ENCODE peak calls at places on chromosomes 3 and 15, in seven cellular contexts. P is hepatocyte, R is HCT116, C is GM23338, K is PC-3, X is GM23248, N is MM.1S. I is an unnamed sample.

GRCh38 chr15:65326109-65326508 is 21.6 kb downstream of the RNU5B-1 start:
- DNase-seq in P (peak), R (no peak), C (peak), K (no peak), X (no peak), N (no peak), I (peak)

GRCh38 chr3:193240850-193241706 is at the start of gene PLAAT1:
- DNase-seq in P (peak), R (no peak), C (peak), K (no peak), X (peak), N (peak), I (peak)

GRCh38 chr3:31377045-31377642 is 155.6 kb upstream of the STT3B start:
- DNase-seq in P (peak), R (peak), C (no peak), K (peak), X (peak), N (no peak), I (no peak)

GRCh38 chr3:190303887-190304286 is 18.4 kb downstream of the CLDN1 start:
- DNase-seq in P (no peak), R (no peak), C (no peak), K (peak), X (peak), N (no peak), I (no peak)

GRCh38 chr15:90095521-90095959 is 6.7 kb downstream of the IDH2 start:
- DNase-seq in P (no peak), R (no peak), C (peak), K (no peak), X (no peak), N (peak), I (no peak)

GRCh38 chr15:72855791-72856190 is 72.2 kb upstream of the ADPGK start:
- DNase-seq in P (no peak), R (no peak), C (no peak), K (no peak), X (no peak), N (no peak), I (no peak)

GRCh38 chr3:151101270-151101954 is 15.9 kb downstream of the MED12L start:
- DNase-seq in P (peak), R (no peak), C (no peak), K (no peak), X (no peak), N (no peak), I (no peak)

GRCh38 chr3:20958161-20958560 is 772.2 kb upstream of the SGO1 start:
- DNase-seq in P (no peak), R (no peak), C (no peak), K (no peak), X (no peak), N (no peak), I (no peak)

GRCh38 chr3:100269410-100270217 is 8.8 kb downstream of the TBC1D23 start:
- DNase-seq in P (no peak), R (peak), C (no peak), K (peak), X (peak), N (no peak), I (no peak)

GRCh38 chr15:23416349-23417276 is 30.4 kb downstream of the GOLGA6L2 start:
- DNase-seq in P (no peak), R (no peak), C (peak), K (no peak), X (no peak), N (peak), I (no peak)

GRCh38 chr3:122084795-122085194 is 29.6 kb downstream of the CD86 start:
- DNase-seq in P (no peak), R (no peak), C (no peak), K (no peak), X (no peak), N (no peak), I (no peak)

GRCh38 chr15:40439461-40440299 is 1.1 kb upstream of the BAHD1 start:
- DNase-seq in P (peak), R (no peak), C (peak), K (peak), X (peak), N (peak), I (peak)

GRCh38 chr15:32642667-32643425 is 1.3 kb downstream of the SCG5 start:
- DNase-seq in P (no peak), R (no peak), C (peak), K (no peak), X (no peak), N (no peak), I (no peak)

GRCh38 chr3:125085166-125085565 is 29.4 kb upstream of the HEG1 start:
- DNase-seq in P (no peak), R (no peak), C (no peak), K (no peak), X (no peak), N (no peak), I (no peak)

GRCh38 chr3:28476194-28476593 is 127.6 kb upstream of the AZI2 start:
- DNase-seq in P (peak), R (peak), C (peak), K (peak), X (peak), N (peak), I (peak)

GRCh38 chr15:70521576-70522322 is 241.6 kb downstream of the UACA start:
- DNase-seq in P (no peak), R (no peak), C (no peak), K (no peak), X (no peak), N (no peak), I (no peak)

GRCh38 chr15:98394546-98394945 is 253.8 kb upstream of the IGF1R start:
- DNase-seq in P (no peak), R (no peak), C (peak), K (no peak), X (no peak), N (no peak), I (no peak)

GRCh38 chr15:58396181-58396580 is 35.6 kb upstream of the LIPC start:
- DNase-seq in P (peak), R (no peak), C (no peak), K (peak), X (peak), N (no peak), I (no peak)

GRCh38 chr3:129575987-129576364 is 30.5 kb downstream of the PLXND1 start:
- DNase-seq in P (no peak), R (no peak), C (peak), K (no peak), X (no peak), N (peak), I (peak)

GRCh38 chr3:46564190-46565112 is 1.7 kb downstream of the LRRC2 start:
- DNase-seq in P (no peak), R (no peak), C (no peak), K (no peak), X (peak), N (no peak), I (no peak)

GRCh38 chr15:31035610-31036009 is 44.2 kb upstream of the MTMR10 start:
- DNase-seq in P (no peak), R (no peak), C (no peak), K (no peak), X (no peak), N (no peak), I (no peak)

GRCh38 chr3:12253944-12254343 is 34.9 kb upstream of the PPARG start:
- DNase-seq in P (no peak), R (no peak), C (no peak), K (no peak), X (no peak), N (no peak), I (no peak)

GRCh38 chr3:110550511-110550910 is 521.1 kb upstream of the NECTIN3 start:
- DNase-seq in P (no peak), R (no peak), C (no peak), K (no peak), X (no peak), N (no peak), I (no peak)

GRCh38 chr3:112090899-112091586 is 4.9 kb downstream of the C3orf52 start:
- DNase-seq in P (peak), R (no peak), C (no peak), K (peak), X (no peak), N (peak), I (no peak)

GRCh38 chr3:184241447-184242296 is 7.1 kb downstream of the ALG3 start:
- DNase-seq in P (peak), R (no peak), C (peak), K (no peak), X (peak), N (no peak), I (no peak)

GRCh38 chr15:47715856-47716445 is 1.4 kb upstream of the SEMA6D start:
- DNase-seq in P (no peak), R (no peak), C (no peak), K (no peak), X (peak), N (no peak), I (peak)

GRCh38 chr3:129313983-129314756 is 35.5 kb downstream of the HMCES start:
- DNase-seq in P (no peak), R (no peak), C (peak), K (peak), X (peak), N (peak), I (peak)

GRCh38 chr3:28252016-28252415 is 10.6 kb downstream of the CMC1 start:
- DNase-seq in P (no peak), R (no peak), C (no peak), K (no peak), X (no peak), N (no peak), I (no peak)

GRCh38 chr3:123725652-123726400 is 141.0 kb upstream of the HACD2 start:
- DNase-seq in P (no peak), R (no peak), C (peak), K (no peak), X (no peak), N (no peak), I (no peak)
- TF ChIP-seq EZH2phosphoT487 in P (no peak), R (no peak), C (no peak), K (no peak), X (no peak), N (no peak), I (no peak)

DNA sequence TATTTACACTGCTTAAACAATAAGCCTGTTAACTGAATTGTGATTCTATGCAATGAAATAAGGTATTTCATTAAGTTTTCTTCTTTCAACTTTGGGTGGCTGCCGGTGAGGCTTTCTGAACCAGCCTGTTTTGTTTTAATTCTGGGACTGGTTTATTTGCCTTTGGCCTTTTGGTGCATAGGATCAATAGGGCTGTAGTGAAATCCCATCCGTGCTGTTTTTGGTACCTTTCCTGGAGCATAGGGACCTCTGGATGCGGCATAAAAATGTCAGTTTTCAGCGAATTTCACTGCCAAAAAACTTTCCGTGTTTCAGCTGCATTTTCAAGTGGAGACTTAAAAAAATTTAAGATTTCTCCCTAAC is 514 bp downstream of the PLS1 start:
- DNase-seq in P (no peak), R (no peak), C (no peak), K (no peak), X (no peak), N (no peak), I (no peak)
- H3K27ac ChIP-seq in P (peak), R (peak), C (no peak), K (no peak), X (no peak), N (no peak), I (no peak)

DNA sequence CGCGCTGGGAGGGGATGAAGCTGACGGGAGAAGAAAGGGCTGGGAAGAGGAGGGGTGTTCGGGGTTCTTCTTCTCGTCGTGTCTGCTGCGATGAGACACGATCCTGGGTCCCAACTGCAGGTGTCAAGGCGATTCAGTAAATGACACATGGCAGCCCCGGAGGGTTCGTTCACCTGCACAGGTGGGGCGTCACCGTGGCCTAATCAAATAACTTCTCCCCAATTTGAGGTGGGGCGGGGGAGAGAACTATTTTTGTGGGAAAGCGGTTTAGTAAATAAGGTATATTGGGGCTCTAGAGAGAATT is 561 bp upstream of the FAM81A start:
- DNase-seq in P (no peak), R (no peak), C (peak), K (no peak), X (no peak), N (no peak), I (no peak)
- TF ChIP-seq EZH2 in P (no peak), R (no peak), C (no peak), K (no peak), X (no peak), N (no peak), I (peak)

GRCh38 chr3:89571298-89571697 is 463.9 kb downstream of the EPHA3 start:
- DNase-seq in P (no peak), R (no peak), C (no peak), K (no peak), X (no peak), N (no peak), I (no peak)
- TF ChIP-seq EZH2phosphoT487 in P (no peak), R (no peak), C (no peak), K (no peak), X (no peak), N (no peak), I (no peak)

GRCh38 chr3:172086071-172086470 is 46.7 kb downstream of the FNDC3B start:
- DNase-seq in P (no peak), R (no peak), C (no peak), K (no peak), X (no peak), N (no peak), I (no peak)
- H3K27ac ChIP-seq in P (peak), R (no peak), C (no peak), K (no peak), X (peak), N (peak), I (no peak)

DNA sequence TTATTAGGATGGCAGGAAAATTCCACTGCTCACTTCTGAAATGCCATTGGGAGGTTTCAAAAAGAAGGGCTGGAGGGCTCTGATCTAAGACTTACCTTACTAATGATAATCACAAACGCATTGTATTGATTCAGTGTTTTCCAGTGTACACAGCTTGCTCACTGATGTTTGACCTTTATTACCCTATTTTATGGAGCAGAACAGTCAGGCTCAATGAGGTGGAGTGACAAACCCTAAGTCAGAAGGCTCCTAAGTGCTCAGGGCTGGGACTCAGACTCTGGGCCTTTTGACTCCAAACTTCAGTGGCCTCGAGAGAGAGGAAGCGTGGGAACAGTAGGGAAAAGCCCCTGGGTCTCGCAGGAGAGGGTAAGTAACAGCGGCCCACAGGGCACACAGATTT is 20.3 kb upstream of the RAD18 start:
- DNase-seq in P (no peak), R (no peak), C (no peak), K (peak), X (no peak), N (no peak), I (no peak)
- TF ChIP-seq EZH2 in P (no peak), R (no peak), C (no peak), K (no peak), X (no peak), N (no peak), I (no peak)